ENCODE peak calls at places on chromosomes 1 and 21, in four cellular contexts. C is endothelial cell of umbilical vein, Y is neural progenitor cell, M is MM.1S. P is an unnamed sample. For H3K4me1, the result is how much of the 10 kb centered on the place peaks cover.

GRCh38 chr1:1006305-1007159 is 6.6 kb upstream of the HES4 start:
- DNase-seq in Y (no peak), M (no peak), C (no peak), P (no peak)

GRCh38 chr1:119784127-119784781 is 15.5 kb upstream of the HMGCS2 start:
- DNase-seq in M (no peak), C (no peak), Y (no peak), P (no peak)

GRCh38 chr1:165060285-165060793 is 296.2 kb downstream of the LMX1A start:
- DNase-seq in C (no peak), Y (no peak), M (no peak), P (no peak)

GRCh38 chr1:201842472-201843020 is 13.6 kb downstream of the IPO9 start:
- DNase-seq in Y (no peak), M (no peak), C (no peak), P (no peak)

GRCh38 chr21:14737922-14738321 is 191.8 kb upstream of the SAMSN1 start:
- DNase-seq in C (peak), Y (peak), M (peak), P (peak)

GRCh38 chr1:180231506-180232420 is 1.7 kb downstream of the LHX4 start:
- DNase-seq in Y (peak), M (peak), C (peak), P (no peak)

GRCh38 chr1:246110343-246111219 is 396.5 kb downstream of the SMYD3 start:
- DNase-seq in C (no peak), Y (peak), M (no peak), P (no peak)

GRCh38 chr21:33821580-33822322 is 93.9 kb downstream of the ATP5PO start:
- DNase-seq in M (no peak), C (no peak), Y (no peak), P (no peak)

GRCh38 chr1:221868894-221869293 is 127.0 kb upstream of the DUSP10 start:
- DNase-seq in Y (no peak), C (peak), M (no peak), P (no peak)

GRCh38 chr1:12472798-12473551 is 145.0 kb downstream of the DHRS3 start:
- DNase-seq in Y (no peak), C (no peak), M (no peak), P (no peak)

GRCh38 chr1:16204634-16205332 is 7.7 kb downstream of the ARHGEF19 start:
- DNase-seq in M (no peak), C (peak), Y (peak), P (no peak)

GRCh38 chr1:38559180-38559874 is 300.2 kb downstream of the RRAGC start:
- DNase-seq in Y (no peak), C (no peak), M (no peak), P (peak)

GRCh38 chr21:45834026-45834715 is 147.4 kb upstream of the COL6A1 start:
- DNase-seq in M (no peak), C (no peak), Y (no peak), P (no peak)

GRCh38 chr1:63116016-63116415 is 206.4 kb upstream of the FOXD3 start:
- DNase-seq in M (no peak), Y (no peak), C (no peak), P (no peak)

GRCh38 chr1:92601044-92601443 is 114.3 kb upstream of the GFI1 start:
- DNase-seq in Y (no peak), C (no peak), M (no peak), P (no peak)

GRCh38 chr1:81582467-81582986 is 218.2 kb upstream of the ADGRL2 start:
- DNase-seq in M (no peak), C (no peak), Y (no peak), P (no peak)

GRCh38 chr1:14946567-14947285 is 206.8 kb upstream of the TMEM51 start:
- DNase-seq in M (no peak), Y (no peak), C (peak), P (no peak)

GRCh38 chr1:219350621-219351020 is 176.9 kb downstream of the LYPLAL1 start:
- DNase-seq in M (no peak), Y (no peak), C (no peak), P (no peak)

GRCh38 chr1:9891207-9891606 is 18.9 kb downstream of the CTNNBIP1 start:
- DNase-seq in M (no peak), C (peak), Y (peak), P (no peak)

GRCh38 chr1:9890224-9890731 is 19.8 kb downstream of the CTNNBIP1 start:
- DNase-seq in Y (peak), M (no peak), C (peak), P (no peak)

GRCh38 chr1:9889411-9889810 is 20.7 kb downstream of the CTNNBIP1 start:
- DNase-seq in C (no peak), M (no peak), Y (no peak), P (no peak)

GRCh38 chr1:9887070-9887469 is 23.0 kb downstream of the CTNNBIP1 start:
- DNase-seq in Y (no peak), C (no peak), M (no peak), P (no peak)

GRCh38 chr1:9888886-9889285 is 21.2 kb downstream of the CTNNBIP1 start:
- DNase-seq in Y (no peak), C (no peak), M (no peak), P (no peak)
- H3K4me1 ChIP-seq in Y (half or more), C (under half), M (under half), P (under half)

DNA sequence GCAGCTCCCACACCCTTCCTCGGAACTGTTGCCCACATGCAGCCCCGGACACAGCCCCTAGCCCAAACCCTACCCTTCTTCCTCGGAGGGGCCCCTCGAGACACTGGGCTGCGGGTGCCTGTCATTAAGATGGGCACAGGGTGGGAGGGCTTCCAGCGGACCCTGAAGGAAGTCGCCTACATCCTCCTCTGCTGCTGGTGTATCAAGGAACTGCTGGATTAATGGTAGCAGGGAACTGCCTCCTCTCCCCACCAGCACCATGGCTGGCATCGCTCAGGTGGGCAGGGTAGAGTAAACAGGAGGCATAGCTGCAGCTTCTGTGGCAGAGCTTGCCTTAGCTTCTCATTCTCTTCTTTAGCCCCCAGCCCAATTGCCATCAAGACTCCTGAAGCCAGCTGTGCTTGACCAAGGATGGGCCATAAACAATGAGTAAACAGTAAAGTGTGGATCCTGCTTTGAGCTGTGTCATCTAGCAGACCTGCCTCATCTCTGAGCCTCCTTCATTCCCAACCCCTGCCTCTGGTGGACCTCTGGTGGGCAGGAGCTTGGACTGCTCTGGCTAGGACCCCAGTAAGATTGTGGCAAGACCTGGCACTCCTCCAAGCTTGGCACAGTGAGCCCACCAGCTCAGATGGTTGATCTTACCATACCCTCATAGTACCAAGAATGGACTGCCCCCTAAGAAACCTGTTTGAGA is at the start of gene LENEP:
- DNase-seq in C (no peak), M (no peak), Y (no peak), P (no peak)
- H3K27ac ChIP-seq in C (no peak), M (peak), Y (no peak), P (no peak)

GRCh38 chr1:175757381-175758015 is 14.1 kb upstream of the TNR start:
- DNase-seq in Y (peak), M (peak), C (peak), P (no peak)
- H3K4me1 ChIP-seq in Y (under half), M (under half), C (under half), P (under half)

GRCh38 chr1:94866178-94866822 is 46.1 kb downstream of the SLC44A3 start:
- DNase-seq in C (no peak), M (no peak), Y (no peak), P (no peak)

GRCh38 chr1:94872771-94873495 is 52.8 kb downstream of the SLC44A3 start:
- DNase-seq in M (no peak), Y (no peak), C (peak), P (no peak)

GRCh38 chr1:94874423-94874822 is 52.5 kb downstream of the CNN3 start:
- DNase-seq in Y (no peak), M (no peak), C (no peak), P (no peak)

GRCh38 chr1:94873520-94874351 is 53.2 kb downstream of the CNN3 start:
- DNase-seq in M (peak), C (no peak), Y (no peak), P (no peak)

GRCh38 chr1:94871031-94871430 is 50.9 kb downstream of the SLC44A3 start:
- DNase-seq in C (no peak), Y (no peak), M (no peak), P (no peak)
- H3K27ac ChIP-seq in C (no peak), Y (no peak), M (no peak), P (no peak)

DNA sequence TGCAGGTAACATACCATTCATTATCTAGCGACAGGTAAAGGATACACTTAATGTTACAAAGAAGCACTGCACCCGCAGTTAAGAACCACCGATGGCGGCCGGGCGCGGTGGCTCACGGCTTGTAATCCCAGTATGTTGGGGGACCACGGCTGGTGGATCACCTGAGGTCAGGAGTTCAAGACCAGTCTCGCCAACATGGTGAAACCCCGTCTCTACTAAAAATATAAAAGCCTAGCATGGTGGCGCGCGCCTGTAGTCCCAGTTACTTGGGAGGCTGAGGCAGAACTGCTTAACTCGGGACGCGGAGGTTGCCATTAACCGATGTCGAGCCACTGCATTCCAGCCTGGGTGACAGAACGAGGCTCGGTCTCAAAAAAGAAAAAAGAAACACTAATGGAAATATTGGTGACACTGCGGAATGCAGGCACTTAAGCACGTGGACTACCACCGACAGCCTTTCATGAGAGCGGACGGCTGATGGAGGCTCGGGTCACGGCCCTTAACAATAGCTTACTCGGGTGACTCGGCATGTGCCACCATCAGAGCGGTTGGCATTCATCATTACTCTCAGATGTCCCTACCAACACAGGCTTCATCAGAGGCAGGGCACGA is 542 bp downstream of the GAS5 start:
- DNase-seq in M (no peak), Y (peak), C (no peak), P (no peak)
- H3K4me1 ChIP-seq in M (under half), Y (under half), C (under half), P (under half)

GRCh38 chr1:204814146-204814884 is 56.3 kb upstream of the NFASC start:
- DNase-seq in M (no peak), C (no peak), Y (no peak), P (no peak)

GRCh38 chr1:204817341-204817740 is 53.3 kb upstream of the NFASC start:
- DNase-seq in C (no peak), Y (no peak), M (no peak), P (no peak)

GRCh38 chr1:204812842-204813241 is 57.8 kb upstream of the NFASC start:
- DNase-seq in Y (no peak), C (no peak), M (no peak), P (no peak)

GRCh38 chr1:204809488-204809887 is 61.2 kb upstream of the NFASC start:
- DNase-seq in M (no peak), C (no peak), Y (no peak), P (no peak)

DNA sequence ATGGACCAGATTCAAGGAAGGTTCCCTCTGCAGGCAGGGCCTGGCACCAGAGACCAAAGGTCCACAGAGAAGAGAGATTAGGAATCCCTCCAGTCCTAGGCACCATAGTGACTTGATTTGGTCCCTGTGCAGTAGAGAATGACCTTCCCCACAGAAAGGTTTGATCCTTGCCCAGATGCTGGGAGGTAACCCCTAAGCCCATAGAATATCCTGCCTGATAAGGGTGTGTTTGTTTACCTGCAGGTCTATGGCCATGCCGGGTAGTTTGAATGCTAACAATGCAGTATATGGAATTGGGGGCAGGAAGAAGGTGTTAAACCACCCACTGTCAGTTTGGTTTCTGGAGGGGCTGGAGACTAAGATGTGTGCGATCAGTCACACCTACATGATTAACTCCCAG is 57.1 kb upstream of the NFASC start:
- DNase-seq in M (no peak), Y (no peak), C (no peak), P (no peak)
- H3K27ac ChIP-seq in M (no peak), Y (no peak), C (no peak), P (no peak)

P was measured in effector memory CD4-positive, alpha-beta T cell.